ENCODE peak calls at places on chromosome 19, in six cellular contexts. X is hepatocyte, Y is neural progenitor cell, W is H1, F is MM.1S, N is keratinocyte. D is an unnamed sample.

GRCh38 chr19:11378319-11379189 is 4.1 kb downstream of the SWSAP1 start:
- DNase-seq in N (no peak), W (no peak), X (peak; percentile 69), F (no peak), Y (peak; percentile 88), D (no peak)

GRCh38 chr19:4379383-4380253 is 20.7 kb downstream of the SH3GL1 start:
- DNase-seq in Y (no peak), W (no peak), N (peak; percentile 92), F (no peak), X (no peak), D (no peak)

GRCh38 chr19:46141421-46141820 is 6.6 kb upstream of the IGFL2 start:
- DNase-seq in W (no peak), N (no peak), F (no peak), X (no peak), Y (no peak), D (no peak)

GRCh38 chr19:41795031-41795461 is 1.3 kb upstream of the CEACAM3 start:
- DNase-seq in F (peak; percentile 55), Y (peak; percentile 57), X (peak; percentile 65), W (peak; percentile 3), N (no peak), D (peak; percentile 38)

GRCh38 chr19:16266586-16266942 is 58.1 kb upstream of the KLF2 start:
- DNase-seq in X (no peak), N (no peak), Y (no peak), F (no peak), W (no peak), D (no peak)

GRCh38 chr19:16559896-16560295 is 12.3 kb downstream of the SLC35E1 start:
- DNase-seq in X (no peak), F (no peak), W (no peak), N (no peak), Y (no peak), D (no peak)

GRCh38 chr19:12913011-12913561 is 6.0 kb downstream of the SYCE2 start:
- DNase-seq in F (no peak), W (no peak), Y (peak; percentile 84), X (peak; percentile 75), N (no peak), D (no peak)

GRCh38 chr19:15453091-15453498 is 3.3 kb upstream of the WIZ start:
- DNase-seq in X (peak; percentile 51), W (no peak), N (no peak), Y (peak; percentile 64), F (no peak), D (no peak)

GRCh38 chr19:16052353-16052752 is 23.9 kb upstream of the TPM4 start:
- DNase-seq in W (no peak), X (no peak), N (no peak), Y (no peak), F (no peak), D (no peak)

GRCh38 chr19:42121666-42122069 is 10.6 kb downstream of the POU2F2 start:
- DNase-seq in Y (no peak), F (no peak), W (no peak), X (no peak), N (peak; percentile 88), D (no peak)

GRCh38 chr19:2282062-2282861 is at the start of gene PEAK3:
- DNase-seq in N (no peak), F (no peak), Y (peak; percentile 62), X (no peak), W (no peak), D (no peak)

GRCh38 chr19:2261438-2262172 is 5.4 kb upstream of the JSRP1 start:
- DNase-seq in Y (peak; percentile 48), F (peak; percentile 49), W (no peak), X (no peak), N (no peak), D (peak; percentile 37)

GRCh38 chr19:8304841-8305621 is 3.1 kb downstream of the CD320 start:
- DNase-seq in N (no peak), Y (peak; percentile 86), F (no peak), W (no peak), X (peak; percentile 18), D (peak; percentile 38)

GRCh38 chr19:54464624-54465266 is 1.2 kb upstream of the LENG9 start:
- DNase-seq in Y (peak; percentile 97), F (peak; percentile 89), N (no peak), X (peak; percentile 96), W (peak; percentile 61), D (peak; percentile 69)

GRCh38 chr19:2345076-2345475 is 15.0 kb upstream of the TMPRSS9 start:
- DNase-seq in N (no peak), W (no peak), Y (no peak), F (no peak), X (no peak), D (no peak)

GRCh38 chr19:33212773-33213172 is 12.9 kb downstream of the SLC7A10 start:
- DNase-seq in F (no peak), X (no peak), W (no peak), N (no peak), Y (no peak), D (no peak)

GRCh38 chr19:14450168-14450874 is 17.2 kb downstream of the PKN1 start:
- DNase-seq in N (no peak), X (peak; percentile 37), W (peak; percentile 94), F (peak; percentile 31), Y (peak; percentile 65), D (peak; percentile 87)

GRCh38 chr19:7355151-7355845 is 6.6 kb downstream of the ARHGEF18 start:
- DNase-seq in N (no peak), F (no peak), Y (no peak), W (no peak), X (peak; percentile 48), D (no peak)

GRCh38 chr19:12954150-12954962 is 2.7 kb downstream of the GADD45GIP1 start:
- DNase-seq in X (no peak), N (no peak), F (peak; percentile 53), Y (no peak), W (no peak), D (no peak)

GRCh38 chr19:43148233-43148632 is 38.1 kb downstream of the PSG5 start:
- DNase-seq in N (peak; percentile 92), X (no peak), Y (no peak), W (no peak), F (peak; percentile 45), D (no peak)

GRCh38 chr19:52665529-52665928 is 27.4 kb upstream of the ZNF83 start:
- DNase-seq in N (peak; percentile 73), Y (no peak), X (peak; percentile 15), W (no peak), F (no peak), D (peak; percentile 53)

GRCh38 chr19:406121-406711 is 2.7 kb downstream of the C2CD4C start:
- DNase-seq in X (no peak), Y (no peak), F (no peak), W (no peak), N (no peak), D (no peak)
- TF ChIP-seq EZH2 in X (no peak), Y (no peak), F (no peak), W (no peak), N (no peak), D (no peak)

GRCh38 chr19:58543826-58544590 is at the start of gene TRIM28:
- DNase-seq in Y (peak; percentile 99), N (peak; percentile 90), X (peak; percentile 99), F (peak; percentile 97), W (peak; percentile 91), D (peak; percentile 96)

GRCh38 chr19:58535857-58536256 is 8.0 kb upstream of the TRIM28 start:
- DNase-seq in W (no peak), Y (no peak), N (no peak), F (no peak), X (no peak), D (no peak)

GRCh38 chr19:58536852-58537798 is 6.7 kb upstream of the TRIM28 start:
- DNase-seq in W (no peak), X (no peak), F (no peak), N (no peak), Y (no peak), D (no peak)

DNA sequence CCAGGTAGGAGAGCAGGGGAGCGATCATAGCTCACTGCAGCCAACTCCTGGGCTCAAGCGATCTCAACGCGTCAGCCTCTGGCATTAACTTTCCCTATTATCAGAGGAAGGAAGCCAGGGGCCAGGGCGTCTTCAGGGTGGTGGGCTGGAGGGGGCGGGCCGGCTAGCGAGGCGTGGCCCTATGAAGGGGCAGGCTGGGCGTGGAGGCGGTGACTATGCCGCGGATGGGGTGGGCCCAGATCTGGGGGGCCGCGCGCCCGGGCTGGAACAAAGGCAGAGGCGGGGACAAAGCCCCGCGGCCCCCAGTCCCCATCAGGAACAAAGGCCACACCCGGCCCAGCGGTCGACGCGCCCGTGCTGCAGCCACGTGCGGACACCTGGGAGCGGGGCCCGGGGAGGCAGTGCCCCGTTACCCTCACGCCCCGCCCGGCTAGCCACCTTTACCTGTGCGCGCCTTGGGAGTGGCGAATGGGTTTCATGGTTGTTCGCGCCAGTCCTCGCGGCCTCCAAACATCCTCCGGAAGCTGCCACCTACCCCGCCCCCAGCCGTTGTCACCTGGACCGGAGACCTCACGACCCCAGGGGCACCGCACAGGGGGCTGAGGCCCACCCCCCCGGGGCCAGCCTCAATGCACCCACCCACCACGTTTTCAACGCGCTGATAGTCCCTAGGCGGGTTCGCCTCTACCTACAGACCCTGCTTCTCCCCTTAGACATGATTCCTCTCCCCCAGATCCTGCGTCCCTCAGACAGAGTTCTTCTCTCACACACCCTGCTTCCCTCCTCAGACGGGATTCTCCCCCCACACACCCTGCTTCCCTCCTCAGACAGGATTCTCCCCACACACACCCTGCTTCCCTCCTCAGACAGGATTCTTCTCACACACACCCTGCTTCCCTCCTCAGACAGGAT is 5.4 kb upstream of the TRIM28 start:
- DNase-seq in W (no peak), F (no peak), N (no peak), X (peak; percentile 83), Y (peak; percentile 92), D (no peak)
- TF ChIP-seq EZH2 in W (no peak), F (no peak), N (no peak), X (no peak), Y (no peak), D (no peak)

GRCh38 chr19:35249146-35249847 is 495 bp downstream of the LSR start:
- DNase-seq in Y (peak; percentile 65), N (no peak), X (peak; percentile 55), F (no peak), W (no peak), D (no peak)
- TF ChIP-seq EZH2 in Y (no peak), N (no peak), X (no peak), F (no peak), W (no peak), D (no peak)

GRCh38 chr19:29014857-29015436 is 198.0 kb downstream of the UQCRFS1 start:
- DNase-seq in Y (no peak), F (no peak), N (no peak), W (no peak), X (no peak), D (no peak)

GRCh38 chr19:29013325-29013724 is 199.6 kb downstream of the UQCRFS1 start:
- DNase-seq in W (no peak), N (no peak), X (no peak), F (no peak), Y (peak; percentile 54), D (no peak)

GRCh38 chr19:29015569-29015968 is 197.4 kb downstream of the UQCRFS1 start:
- DNase-seq in F (no peak), X (no peak), N (no peak), Y (no peak), W (no peak), D (no peak)

GRCh38 chr19:29012457-29012856 is 200.5 kb downstream of the UQCRFS1 start:
- DNase-seq in N (no peak), Y (peak; percentile 44), W (no peak), X (no peak), F (no peak), D (no peak)

DNA sequence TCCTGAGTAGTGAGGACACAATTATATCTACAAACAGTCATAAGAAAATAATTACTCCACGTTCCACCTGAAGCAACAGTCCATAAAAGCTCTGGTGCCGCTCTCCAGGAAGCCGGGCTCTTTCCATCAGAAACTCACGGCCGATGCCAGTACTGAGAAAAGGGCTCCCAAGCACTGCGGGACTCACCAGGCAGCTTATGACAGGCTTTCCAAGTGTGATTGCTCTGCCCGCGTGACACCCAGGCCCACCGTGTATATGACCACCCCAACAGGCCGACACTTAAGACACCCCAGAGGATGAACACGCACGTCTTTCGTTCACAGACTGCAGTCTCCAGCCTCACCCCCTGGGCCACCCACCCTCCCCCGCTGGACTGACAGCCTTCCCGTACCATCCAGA is 199.0 kb downstream of the UQCRFS1 start:
- DNase-seq in Y (no peak), N (no peak), X (no peak), W (no peak), F (no peak), D (no peak)
- TF ChIP-seq EZH2 in Y (no peak), N (no peak), X (no peak), W (no peak), F (no peak), D (no peak)